ENCODE peak calls at places on chromosome 20, in five cellular contexts. One of them, this sample, is unnamed.

GRCh38 chr20:51321343-51322163 is 221.0 kb downstream of the NFATC2 start:
- DNase-seq in left ventricle myocardium inferior: no peak
- DNase-seq in effector memory CD4-positive, alpha-beta T cell: no peak
- DNase-seq in cardiac muscle cell: no peak
- DNase-seq in thyroid gland: no peak
- DNase-seq in this sample: no peak

GRCh38 chr20:50957276-50957675 is 1.1 kb downstream of the DPM1 start:
- DNase-seq in effector memory CD4-positive, alpha-beta T cell: no peak
- DNase-seq in cardiac muscle cell: no peak
- DNase-seq in left ventricle myocardium inferior: no peak
- DNase-seq in thyroid gland: no peak
- DNase-seq in this sample: no peak

GRCh38 chr20:10074513-10074912 is 39.7 kb downstream of the ANKEF1 start:
- DNase-seq in thyroid gland: peak; percentile 3
- DNase-seq in left ventricle myocardium inferior: peak; percentile 15
- DNase-seq in effector memory CD4-positive, alpha-beta T cell: no peak
- DNase-seq in cardiac muscle cell: no peak
- DNase-seq in this sample: no peak

GRCh38 chr20:58713801-58714339 is 21.3 kb downstream of the NPEPL1 start:
- DNase-seq in left ventricle myocardium inferior: peak; percentile 7
- DNase-seq in cardiac muscle cell: no peak
- DNase-seq in thyroid gland: no peak
- DNase-seq in effector memory CD4-positive, alpha-beta T cell: no peak
- DNase-seq in this sample: no peak

GRCh38 chr20:19783966-19784401 is 25.9 kb downstream of the RIN2 start:
- DNase-seq in cardiac muscle cell: no peak
- DNase-seq in thyroid gland: peak; percentile 51
- DNase-seq in effector memory CD4-positive, alpha-beta T cell: no peak
- DNase-seq in left ventricle myocardium inferior: peak; percentile 65
- DNase-seq in this sample: no peak

GRCh38 chr20:884983-885952 is 30.9 kb downstream of the ANGPT4 start:
- DNase-seq in effector memory CD4-positive, alpha-beta T cell: no peak
- DNase-seq in thyroid gland: peak; percentile 82
- DNase-seq in left ventricle myocardium inferior: peak; percentile 57
- DNase-seq in cardiac muscle cell: peak; percentile 91
- DNase-seq in this sample: peak; percentile 90

GRCh38 chr20:37600486-37600885 is 72.8 kb upstream of the BLCAP start:
- DNase-seq in cardiac muscle cell: no peak
- DNase-seq in effector memory CD4-positive, alpha-beta T cell: no peak
- DNase-seq in left ventricle myocardium inferior: no peak
- DNase-seq in thyroid gland: no peak
- DNase-seq in this sample: no peak

GRCh38 chr20:62339647-62340062 is 27.5 kb downstream of the LAMA5 start:
- DNase-seq in left ventricle myocardium inferior: no peak
- DNase-seq in thyroid gland: no peak
- DNase-seq in cardiac muscle cell: no peak
- DNase-seq in effector memory CD4-positive, alpha-beta T cell: no peak
- DNase-seq in this sample: no peak

GRCh38 chr20:53990768-53991472 is 79.5 kb downstream of the BCAS1 start:
- DNase-seq in left ventricle myocardium inferior: no peak
- DNase-seq in effector memory CD4-positive, alpha-beta T cell: no peak
- DNase-seq in thyroid gland: no peak
- DNase-seq in cardiac muscle cell: no peak
- DNase-seq in this sample: no peak

GRCh38 chr20:31693402-31693801 is 29.3 kb downstream of the BCL2L1 start:
- DNase-seq in effector memory CD4-positive, alpha-beta T cell: no peak
- DNase-seq in left ventricle myocardium inferior: no peak
- DNase-seq in thyroid gland: no peak
- DNase-seq in cardiac muscle cell: no peak
- DNase-seq in this sample: no peak

GRCh38 chr20:25464501-25465204 is 57.2 kb downstream of the GINS1 start:
- DNase-seq in thyroid gland: no peak
- DNase-seq in cardiac muscle cell: no peak
- DNase-seq in effector memory CD4-positive, alpha-beta T cell: no peak
- DNase-seq in left ventricle myocardium inferior: no peak
- DNase-seq in this sample: no peak

GRCh38 chr20:57089701-57090144 is 176.7 kb downstream of the BMP7 start:
- DNase-seq in cardiac muscle cell: peak; percentile 87
- DNase-seq in left ventricle myocardium inferior: peak; percentile 59
- DNase-seq in thyroid gland: peak; percentile 80
- DNase-seq in effector memory CD4-positive, alpha-beta T cell: peak; percentile 10
- DNase-seq in this sample: peak; percentile 22

GRCh38 chr20:62820208-62820961 is 3.5 kb downstream of the COL9A3 start:
- DNase-seq in cardiac muscle cell: no peak
- DNase-seq in left ventricle myocardium inferior: no peak
- DNase-seq in effector memory CD4-positive, alpha-beta T cell: no peak
- DNase-seq in thyroid gland: no peak
- DNase-seq in this sample: no peak

GRCh38 chr20:56440346-56441007 is 27.9 kb upstream of the RTF2 start:
- DNase-seq in left ventricle myocardium inferior: no peak
- DNase-seq in thyroid gland: peak; percentile 48
- DNase-seq in effector memory CD4-positive, alpha-beta T cell: peak; percentile 53
- DNase-seq in cardiac muscle cell: no peak
- DNase-seq in this sample: no peak

GRCh38 chr20:62186887-62187866 is 4.3 kb downstream of the MTG2 start:
- DNase-seq in cardiac muscle cell: peak; percentile 14
- DNase-seq in left ventricle myocardium inferior: no peak
- DNase-seq in thyroid gland: no peak
- DNase-seq in effector memory CD4-positive, alpha-beta T cell: no peak
- DNase-seq in this sample: no peak

GRCh38 chr20:58228484-58229197 is at the start of gene ANKRD60:
- DNase-seq in cardiac muscle cell: peak; percentile 61
- DNase-seq in effector memory CD4-positive, alpha-beta T cell: peak; percentile 58
- DNase-seq in left ventricle myocardium inferior: no peak
- DNase-seq in thyroid gland: no peak
- DNase-seq in this sample: peak; percentile 64

GRCh38 chr20:56979125-56979524 is 287.3 kb downstream of the BMP7 start:
- DNase-seq in left ventricle myocardium inferior: no peak
- DNase-seq in effector memory CD4-positive, alpha-beta T cell: no peak
- DNase-seq in cardiac muscle cell: no peak
- DNase-seq in thyroid gland: no peak
- DNase-seq in this sample: no peak

GRCh38 chr20:17738154-17738553 is 38.4 kb downstream of the BANF2 start:
- DNase-seq in cardiac muscle cell: no peak
- DNase-seq in thyroid gland: no peak
- DNase-seq in left ventricle myocardium inferior: no peak
- DNase-seq in effector memory CD4-positive, alpha-beta T cell: no peak
- DNase-seq in this sample: no peak

GRCh38 chr20:17735959-17736621 is 36.3 kb downstream of the BANF2 start:
- DNase-seq in left ventricle myocardium inferior: no peak
- DNase-seq in effector memory CD4-positive, alpha-beta T cell: no peak
- DNase-seq in thyroid gland: no peak
- DNase-seq in cardiac muscle cell: no peak
- DNase-seq in this sample: no peak

GRCh38 chr20:17742426-17743130 is 42.8 kb downstream of the BANF2 start:
- DNase-seq in effector memory CD4-positive, alpha-beta T cell: no peak
- DNase-seq in cardiac muscle cell: no peak
- DNase-seq in thyroid gland: no peak
- DNase-seq in left ventricle myocardium inferior: no peak
- DNase-seq in this sample: no peak

GRCh38 chr20:17743677-17744076 is 43.9 kb downstream of the BANF2 start:
- DNase-seq in effector memory CD4-positive, alpha-beta T cell: no peak
- DNase-seq in cardiac muscle cell: no peak
- DNase-seq in thyroid gland: no peak
- DNase-seq in left ventricle myocardium inferior: no peak
- DNase-seq in this sample: no peak

GRCh38 chr20:17741220-17741619 is 41.5 kb downstream of the BANF2 start:
- DNase-seq in effector memory CD4-positive, alpha-beta T cell: no peak
- DNase-seq in left ventricle myocardium inferior: no peak
- DNase-seq in cardiac muscle cell: no peak
- DNase-seq in thyroid gland: no peak
- DNase-seq in this sample: no peak
- H3K27me3 ChIP-seq in effector memory CD4-positive, alpha-beta T cell: no peaks in the 10 kb centered on the region
- H3K27me3 ChIP-seq in left ventricle myocardium inferior: no peaks in the 10 kb centered on the region
- H3K27me3 ChIP-seq in cardiac muscle cell: no peaks in the 10 kb centered on the region
- H3K27me3 ChIP-seq in thyroid gland: no peaks in the 10 kb centered on the region
- H3K27me3 ChIP-seq in this sample: no peaks in the 10 kb centered on the region

DNA sequence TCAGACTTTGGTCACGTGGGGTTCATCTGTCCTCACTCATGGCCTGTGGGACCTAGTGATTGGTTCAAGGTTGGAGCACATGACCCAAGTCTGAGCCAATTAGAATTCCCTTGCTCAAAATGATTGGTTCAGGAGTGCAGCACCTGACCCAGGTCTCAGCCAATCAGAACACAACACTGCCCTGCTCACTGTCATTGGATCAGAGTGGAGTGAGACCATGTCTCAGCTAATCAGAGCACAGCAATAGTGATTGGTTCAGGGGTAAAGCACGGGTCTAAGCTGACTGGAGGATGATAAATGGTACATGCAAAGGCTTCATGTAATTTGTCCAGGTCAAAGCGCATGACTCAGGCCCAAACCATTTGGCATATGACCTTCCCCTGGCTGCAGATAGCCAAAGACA is 102.2 kb downstream of the PREX1 start:
- DNase-seq in cardiac muscle cell: no peak
- DNase-seq in effector memory CD4-positive, alpha-beta T cell: no peak
- DNase-seq in thyroid gland: no peak
- DNase-seq in left ventricle myocardium inferior: no peak
- DNase-seq in this sample: no peak
- H3K4me1 ChIP-seq in cardiac muscle cell: no peaks in the 10 kb centered on the region
- H3K4me1 ChIP-seq in effector memory CD4-positive, alpha-beta T cell: peaks cover 9% of the 10 kb centered on the region
- H3K4me1 ChIP-seq in thyroid gland: no peaks in the 10 kb centered on the region
- H3K4me1 ChIP-seq in left ventricle myocardium inferior: peaks cover 30% of the 10 kb centered on the region
- H3K4me1 ChIP-seq in this sample: peaks cover 6% of the 10 kb centered on the region

GRCh38 chr20:44008806-44009678 is 94.4 kb downstream of the TOX2 start:
- DNase-seq in cardiac muscle cell: no peak
- DNase-seq in effector memory CD4-positive, alpha-beta T cell: no peak
- DNase-seq in thyroid gland: no peak
- DNase-seq in left ventricle myocardium inferior: no peak
- DNase-seq in this sample: no peak

GRCh38 chr20:44005661-44006060 is 91.0 kb downstream of the TOX2 start:
- DNase-seq in cardiac muscle cell: no peak
- DNase-seq in effector memory CD4-positive, alpha-beta T cell: no peak
- DNase-seq in thyroid gland: no peak
- DNase-seq in left ventricle myocardium inferior: no peak
- DNase-seq in this sample: no peak

GRCh38 chr20:44006126-44006525 is 91.5 kb downstream of the TOX2 start:
- DNase-seq in left ventricle myocardium inferior: no peak
- DNase-seq in cardiac muscle cell: no peak
- DNase-seq in effector memory CD4-positive, alpha-beta T cell: no peak
- DNase-seq in thyroid gland: no peak
- DNase-seq in this sample: no peak

GRCh38 chr20:44004306-44004915 is 89.8 kb downstream of the TOX2 start:
- DNase-seq in thyroid gland: no peak
- DNase-seq in left ventricle myocardium inferior: peak; percentile 30
- DNase-seq in effector memory CD4-positive, alpha-beta T cell: no peak
- DNase-seq in cardiac muscle cell: no peak
- DNase-seq in this sample: no peak

DNA sequence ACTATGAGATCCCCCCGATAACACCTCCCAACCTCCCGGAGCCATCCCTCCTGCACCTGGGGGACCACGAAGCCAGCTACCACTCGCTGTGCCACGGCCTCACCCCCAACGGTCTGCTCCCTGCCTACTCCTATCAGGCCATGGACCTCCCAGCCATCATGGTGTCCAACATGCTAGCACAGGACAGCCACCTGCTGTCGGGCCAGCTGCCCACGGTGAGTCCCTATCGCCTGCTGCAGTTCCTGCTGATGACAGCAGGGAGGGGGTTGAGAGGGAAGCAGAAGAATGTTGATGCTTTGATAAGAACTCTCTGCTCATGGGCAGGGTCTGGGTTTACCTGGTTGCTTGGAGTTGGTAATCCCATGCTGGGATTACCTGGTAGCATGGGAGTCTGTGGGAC is 91.9 kb downstream of the TOX2 start:
- DNase-seq in left ventricle myocardium inferior: no peak
- DNase-seq in thyroid gland: no peak
- DNase-seq in effector memory CD4-positive, alpha-beta T cell: no peak
- DNase-seq in cardiac muscle cell: no peak
- DNase-seq in this sample: no peak
- H3K27me3 ChIP-seq in left ventricle myocardium inferior: no peaks in the 10 kb centered on the region
- H3K27me3 ChIP-seq in thyroid gland: no peaks in the 10 kb centered on the region
- H3K27me3 ChIP-seq in effector memory CD4-positive, alpha-beta T cell: no peaks in the 10 kb centered on the region
- H3K27me3 ChIP-seq in cardiac muscle cell: no peaks in the 10 kb centered on the region
- H3K27me3 ChIP-seq in this sample: no peaks in the 10 kb centered on the region

GRCh38 chr20:35870541-35871307 is 83.6 kb downstream of the SCAND1 start:
- DNase-seq in effector memory CD4-positive, alpha-beta T cell: no peak
- DNase-seq in cardiac muscle cell: no peak
- DNase-seq in thyroid gland: no peak
- DNase-seq in left ventricle myocardium inferior: no peak
- DNase-seq in this sample: no peak

GRCh38 chr20:35866446-35867202 is 87.7 kb downstream of the SCAND1 start:
- DNase-seq in left ventricle myocardium inferior: no peak
- DNase-seq in cardiac muscle cell: no peak
- DNase-seq in effector memory CD4-positive, alpha-beta T cell: no peak
- DNase-seq in thyroid gland: no peak
- DNase-seq in this sample: no peak

GRCh38 chr20:35871311-35871771 is 83.0 kb downstream of the SCAND1 start:
- DNase-seq in cardiac muscle cell: no peak
- DNase-seq in thyroid gland: peak; percentile 21
- DNase-seq in left ventricle myocardium inferior: peak; percentile 21
- DNase-seq in effector memory CD4-positive, alpha-beta T cell: no peak
- DNase-seq in this sample: peak; percentile 36
- H3K4me1 ChIP-seq in cardiac muscle cell: peaks cover 15% of the 10 kb centered on the region
- H3K4me1 ChIP-seq in thyroid gland: no peaks in the 10 kb centered on the region
- H3K4me1 ChIP-seq in left ventricle myocardium inferior: peaks cover 37% of the 10 kb centered on the region
- H3K4me1 ChIP-seq in effector memory CD4-positive, alpha-beta T cell: no peaks in the 10 kb centered on the region
- H3K4me1 ChIP-seq in this sample: no peaks in the 10 kb centered on the region

DNA sequence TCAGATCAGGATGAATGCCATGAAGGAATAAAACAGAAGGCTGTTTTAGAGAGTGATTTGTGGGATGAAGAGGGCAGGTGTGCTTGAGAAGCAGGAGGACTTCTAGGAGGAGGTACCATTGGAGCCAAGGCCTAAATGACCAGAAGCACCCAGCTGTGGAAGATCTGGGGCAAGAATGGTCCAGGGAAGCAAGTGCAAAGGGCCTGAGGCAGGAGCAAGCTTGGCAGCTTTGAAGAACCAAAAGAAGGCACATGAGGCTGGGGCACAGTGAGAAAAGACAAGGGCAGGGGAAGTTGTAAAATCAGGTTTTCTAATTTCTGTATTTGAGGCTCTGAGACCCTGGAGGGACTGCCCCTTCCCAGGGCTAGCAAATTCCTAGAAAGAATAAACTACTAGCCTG is 9.8 kb downstream of the SLC13A3 start:
- DNase-seq in cardiac muscle cell: no peak
- DNase-seq in left ventricle myocardium inferior: no peak
- DNase-seq in effector memory CD4-positive, alpha-beta T cell: no peak
- DNase-seq in thyroid gland: no peak
- DNase-seq in this sample: no peak
- H3K27me3 ChIP-seq in cardiac muscle cell: no peaks in the 10 kb centered on the region
- H3K27me3 ChIP-seq in left ventricle myocardium inferior: peaks cover 37% of the 10 kb centered on the region
- H3K27me3 ChIP-seq in effector memory CD4-positive, alpha-beta T cell: no peaks in the 10 kb centered on the region
- H3K27me3 ChIP-seq in thyroid gland: no peaks in the 10 kb centered on the region
- H3K27me3 ChIP-seq in this sample: no peaks in the 10 kb centered on the region

This sample was measured in ovary.